ENCODE peak calls at places on chromosome 3, in ten cellular contexts. W, I, Y, U, V, K, Z, O, J and A are unnamed samples.
A peak's percentile ranks its signal among the peaks of the same experiment; 100 is the strongest.

GRCh38 chr3:31096661-31097060 is 202.2 kb upstream of the GADL1 start:
- DNase-seq in Y (no peak), V (no peak), W (no peak), J (no peak), U (no peak), Z (no peak), K (no peak), O (no peak), I (no peak), A (no peak)

GRCh38 chr3:108642526-108642925 is 53.0 kb downstream of the DZIP3 start:
- DNase-seq in V (no peak), K (no peak), I (no peak), W (no peak), Y (no peak), O (no peak), Z (no peak), J (no peak), U (no peak), A (no peak)

GRCh38 chr3:144011251-144011799 is 39.7 kb downstream of the DIPK2A start:
- DNase-seq in O (no peak), V (no peak), Y (no peak), I (no peak), W (no peak), K (no peak), U (no peak), J (no peak), Z (no peak), A (no peak)

GRCh38 chr3:155496206-155496605 is 202.7 kb upstream of the STRIT1 start:
- DNase-seq in V (no peak), J (no peak), I (no peak), U (no peak), Z (no peak), Y (no peak), O (no peak), W (no peak), K (no peak), A (no peak)

GRCh38 chr3:79354179-79354688 is 413.6 kb downstream of the ROBO1 start:
- DNase-seq in U (no peak), J (no peak), Y (no peak), K (no peak), O (no peak), V (no peak), W (no peak), I (no peak), Z (no peak), A (no peak)

GRCh38 chr3:168885028-168885427 is 778.5 kb downstream of the MECOM start:
- DNase-seq in W (no peak), O (no peak), V (no peak), K (no peak), U (no peak), Y (no peak), I (peak; percentile 77), J (no peak), Z (no peak), A (no peak)

GRCh38 chr3:29430558-29430971 is 149.7 kb downstream of the RBMS3 start:
- DNase-seq in K (no peak), Y (no peak), V (no peak), I (no peak), W (peak; percentile 27), O (no peak), J (no peak), Z (no peak), U (no peak), A (no peak)

GRCh38 chr3:31066999-31067398 is 172.5 kb upstream of the GADL1 start:
- DNase-seq in I (peak; percentile 96), Z (no peak), V (no peak), Y (no peak), U (no peak), W (no peak), O (no peak), J (no peak), K (peak; percentile 36), A (no peak)

GRCh38 chr3:74343391-74343790 is 271.1 kb downstream of the CNTN3 start:
- DNase-seq in Y (no peak), Z (no peak), U (no peak), O (no peak), V (no peak), J (no peak), K (no peak), I (no peak), W (no peak), A (no peak)

GRCh38 chr3:164155386-164155785 is 922.9 kb downstream of the SI start:
- DNase-seq in Z (no peak), U (no peak), Y (no peak), I (no peak), K (no peak), V (no peak), W (no peak), J (no peak), O (no peak), A (no peak)

GRCh38 chr3:155525324-155525833 is 219.5 kb downstream of the PLCH1 start:
- DNase-seq in Z (no peak), I (no peak), J (no peak), W (no peak), Y (no peak), K (no peak), V (no peak), U (no peak), O (no peak), A (no peak)

GRCh38 chr3:99700637-99701268 is 62.4 kb downstream of the COL8A1 start:
- DNase-seq in O (no peak), V (no peak), Z (no peak), K (no peak), W (no peak), U (no peak), I (peak; percentile 11), J (no peak), Y (no peak), A (no peak)

GRCh38 chr3:65584913-65585312 is 453.8 kb downstream of the MAGI1 start:
- DNase-seq in O (no peak), K (no peak), Z (no peak), V (no peak), W (no peak), J (no peak), Y (no peak), I (no peak), U (no peak), A (no peak)

GRCh38 chr3:160564949-160565441 is 376 bp downstream of the KPNA4 start:
- DNase-seq in U (peak; percentile 72), Z (no peak), O (no peak), Y (peak; percentile 74), K (no peak), J (no peak), W (peak; percentile 61), V (no peak), I (peak; percentile 66), A (peak; percentile 83)

GRCh38 chr3:34016925-34017592 is 218.6 kb downstream of the PDCD6IP start:
- DNase-seq in V (no peak), Z (no peak), Y (no peak), J (no peak), W (no peak), O (no peak), I (peak; percentile 71), K (no peak), U (no peak), A (no peak)

GRCh38 chr3:128231596-128231995 is 78.3 kb downstream of the EEFSEC start:
- DNase-seq in J (no peak), V (no peak), O (no peak), Z (peak; percentile 31), Y (no peak), I (no peak), U (no peak), K (no peak), W (no peak), A (no peak)

GRCh38 chr3:49173792-49174170 is 2.4 kb downstream of the KLHDC8B start:
- DNase-seq in Y (peak; percentile 43), K (peak; percentile 43), I (no peak), Z (no peak), U (peak; percentile 45), V (no peak), O (no peak), W (peak; percentile 58), J (no peak), A (no peak)
- H3K4me1 ChIP-seq in Y (peaks cover 73% of the 10 kb centered on the region), K (peaks cover 5% of the 10 kb centered on the region), I (peaks cover 7% of the 10 kb centered on the region), Z (peaks cover 14% of the 10 kb centered on the region), U (peaks cover 86% of the 10 kb centered on the region), V (peaks cover 16% of the 10 kb centered on the region), O (peaks cover 43% of the 10 kb centered on the region), W (peaks cover 29% of the 10 kb centered on the region), J (peaks cover 38% of the 10 kb centered on the region), A (peaks cover 50% of the 10 kb centered on the region)

GRCh38 chr3:48470286-48470685 is 23.7 kb downstream of the ATRIP start:
- DNase-seq in W (no peak), I (no peak), Z (no peak), K (no peak), J (no peak), V (no peak), Y (no peak), U (no peak), O (no peak), A (no peak)
- H3K4me1 ChIP-seq in W (peaks cover 24% of the 10 kb centered on the region), I (peaks cover 36% of the 10 kb centered on the region), Z (peaks cover 23% of the 10 kb centered on the region), K (peaks cover 10% of the 10 kb centered on the region), J (peaks cover 69% of the 10 kb centered on the region), V (peaks cover 68% of the 10 kb centered on the region), Y (peaks cover 75% of the 10 kb centered on the region), U (peaks cover 86% of the 10 kb centered on the region), O (peaks cover 56% of the 10 kb centered on the region), A (peaks cover 69% of the 10 kb centered on the region)

GRCh38 chr3:112640864-112641751 is at the start of gene CCDC80:
- DNase-seq in J (no peak), Z (no peak), W (no peak), O (no peak), I (peak; percentile 97), Y (no peak), U (no peak), V (no peak), K (peak; percentile 20), A (peak; percentile 71)
- H3K4me1 ChIP-seq in J (peaks cover 64% of the 10 kb centered on the region), Z (peaks cover 11% of the 10 kb centered on the region), W (peaks cover 9% of the 10 kb centered on the region), O (peaks cover 21% of the 10 kb centered on the region), I (peaks cover 32% of the 10 kb centered on the region), Y (peaks cover 25% of the 10 kb centered on the region), U (peaks cover 25% of the 10 kb centered on the region), V (peaks cover 3% of the 10 kb centered on the region), K (peaks cover 4% of the 10 kb centered on the region), A (peaks cover 70% of the 10 kb centered on the region)

DNA sequence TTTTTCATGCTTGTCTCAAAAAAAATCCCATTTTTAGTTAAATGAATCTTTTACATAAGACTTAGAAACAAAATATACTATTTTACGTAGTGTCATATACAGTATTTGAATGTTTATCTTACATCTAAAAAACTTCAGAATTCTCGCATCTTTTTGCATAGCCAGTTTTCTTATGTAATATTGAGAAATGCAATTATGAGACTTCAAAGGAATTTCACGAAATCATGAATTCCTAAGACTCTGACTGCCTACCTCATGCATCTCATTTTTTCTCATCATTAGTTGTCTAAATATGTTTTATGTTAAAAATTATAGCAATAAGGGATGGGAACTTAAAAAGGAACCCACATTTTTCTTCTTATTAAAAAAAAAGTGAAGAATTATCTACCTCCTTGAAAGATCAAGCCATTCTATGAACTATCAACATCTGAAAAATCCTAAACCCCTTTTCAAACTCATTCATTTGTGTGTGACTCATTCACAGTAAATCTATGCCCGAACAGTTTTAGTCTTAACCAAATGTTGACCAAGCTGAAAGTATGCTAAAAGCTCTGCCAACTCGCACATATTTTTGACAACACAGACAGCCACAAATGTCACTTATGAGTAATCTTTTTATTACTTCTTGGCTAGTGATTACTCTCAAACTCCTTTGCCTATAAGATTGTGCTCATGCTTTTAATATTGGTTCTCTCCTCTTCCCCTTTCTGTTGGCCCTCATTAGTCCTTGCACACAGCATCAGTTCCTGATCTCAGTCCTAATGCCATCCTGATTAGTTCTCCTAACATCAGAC is 115.9 kb downstream of the DCLK3 start:
- DNase-seq in I (peak; percentile 85), J (no peak), O (no peak), Y (no peak), Z (no peak), U (no peak), W (no peak), V (no peak), K (no peak), A (no peak)
- H3K4me1 ChIP-seq in I (peaks cover 18% of the 10 kb centered on the region), J (peaks cover 41% of the 10 kb centered on the region), O (no peaks in the 10 kb centered on the region), Y (no peaks in the 10 kb centered on the region), Z (no peaks in the 10 kb centered on the region), U (peaks cover 3% of the 10 kb centered on the region), W (no peaks in the 10 kb centered on the region), V (no peaks in the 10 kb centered on the region), K (no peaks in the 10 kb centered on the region), A (peaks cover 5% of the 10 kb centered on the region)

GRCh38 chr3:58536501-58537411 is at the start of gene ACOX2:
- DNase-seq in Y (peak; percentile 74), U (peak; percentile 79), Z (peak; percentile 74), V (no peak), W (no peak), K (peak; percentile 80), O (peak; percentile 52), I (no peak), J (peak; percentile 85), A (peak; percentile 92)
- H3K4me1 ChIP-seq in Y (peaks cover 40% of the 10 kb centered on the region), U (peaks cover 46% of the 10 kb centered on the region), Z (peaks cover 17% of the 10 kb centered on the region), V (no peaks in the 10 kb centered on the region), W (peaks cover 16% of the 10 kb centered on the region), K (no peaks in the 10 kb centered on the region), O (peaks cover 27% of the 10 kb centered on the region), I (peaks cover 7% of the 10 kb centered on the region), J (peaks cover 26% of the 10 kb centered on the region), A (peaks cover 38% of the 10 kb centered on the region)